ENCODE peak calls at places on chromosomes 13 and 19, in four cellular contexts. One of them, this sample, is unnamed.

GRCh38 chr19:49224856-49225255 is 67.3 kb downstream of the TRPM4 start:
- DNase-seq in uterus: no peak
- DNase-seq in astrocyte: peak
- DNase-seq in body of pancreas: peak
- DNase-seq in this sample: no peak

GRCh38 chr19:30144242-30144758 is 202.3 kb downstream of the URI1 start:
- DNase-seq in uterus: no peak
- DNase-seq in astrocyte: no peak
- DNase-seq in body of pancreas: no peak
- DNase-seq in this sample: no peak

GRCh38 chr13:64470751-64471150 is 2759.4 kb downstream of the PCDH9 start:
- DNase-seq in uterus: no peak
- DNase-seq in astrocyte: no peak
- DNase-seq in body of pancreas: no peak
- DNase-seq in this sample: no peak

GRCh38 chr13:98405107-98405571 is 171.8 kb downstream of the STK24 start:
- DNase-seq in uterus: no peak
- DNase-seq in astrocyte: peak
- DNase-seq in body of pancreas: no peak
- DNase-seq in this sample: no peak

GRCh38 chr13:35727881-35728280 is 251.4 kb upstream of the MAB21L1 start:
- DNase-seq in uterus: no peak
- DNase-seq in astrocyte: no peak
- DNase-seq in body of pancreas: no peak
- DNase-seq in this sample: no peak

GRCh38 chr19:16025108-16026101 is 50.9 kb upstream of the TPM4 start:
- DNase-seq in uterus: no peak
- DNase-seq in astrocyte: peak
- DNase-seq in body of pancreas: peak
- DNase-seq in this sample: no peak

GRCh38 chr13:40982772-40983171 is 36.3 kb downstream of the ELF1 start:
- DNase-seq in uterus: no peak
- DNase-seq in astrocyte: peak
- DNase-seq in body of pancreas: no peak
- DNase-seq in this sample: peak

GRCh38 chr19:56660381-56661105 is 11.0 kb downstream of the ZNF835 start:
- DNase-seq in uterus: peak
- DNase-seq in astrocyte: no peak
- DNase-seq in body of pancreas: peak
- DNase-seq in this sample: no peak

GRCh38 chr19:35843676-35844481 is 8.4 kb downstream of the NPHS1 start:
- DNase-seq in uterus: no peak
- DNase-seq in astrocyte: no peak
- DNase-seq in body of pancreas: peak
- DNase-seq in this sample: no peak

GRCh38 chr19:48511800-48512503 is at the start of gene LMTK3:
- DNase-seq in uterus: no peak
- DNase-seq in astrocyte: peak
- DNase-seq in body of pancreas: peak
- DNase-seq in this sample: peak

GRCh38 chr19:7356899-7357627 is 8.3 kb downstream of the ARHGEF18 start:
- DNase-seq in uterus: peak
- DNase-seq in astrocyte: no peak
- DNase-seq in body of pancreas: no peak
- DNase-seq in this sample: no peak

GRCh38 chr19:52603558-52604207 is 33.6 kb downstream of the ZNF701 start:
- DNase-seq in uterus: no peak
- DNase-seq in astrocyte: peak
- DNase-seq in body of pancreas: no peak
- DNase-seq in this sample: no peak

GRCh38 chr13:107842562-107843180 is 372.7 kb downstream of the LIG4 start:
- DNase-seq in uterus: no peak
- DNase-seq in astrocyte: peak
- DNase-seq in body of pancreas: no peak
- DNase-seq in this sample: no peak
- H3K27ac ChIP-seq in uterus: no peak
- H3K27ac ChIP-seq in astrocyte: no peak
- H3K27ac ChIP-seq in body of pancreas: no peak
- H3K27ac ChIP-seq in this sample: no peak

DNA sequence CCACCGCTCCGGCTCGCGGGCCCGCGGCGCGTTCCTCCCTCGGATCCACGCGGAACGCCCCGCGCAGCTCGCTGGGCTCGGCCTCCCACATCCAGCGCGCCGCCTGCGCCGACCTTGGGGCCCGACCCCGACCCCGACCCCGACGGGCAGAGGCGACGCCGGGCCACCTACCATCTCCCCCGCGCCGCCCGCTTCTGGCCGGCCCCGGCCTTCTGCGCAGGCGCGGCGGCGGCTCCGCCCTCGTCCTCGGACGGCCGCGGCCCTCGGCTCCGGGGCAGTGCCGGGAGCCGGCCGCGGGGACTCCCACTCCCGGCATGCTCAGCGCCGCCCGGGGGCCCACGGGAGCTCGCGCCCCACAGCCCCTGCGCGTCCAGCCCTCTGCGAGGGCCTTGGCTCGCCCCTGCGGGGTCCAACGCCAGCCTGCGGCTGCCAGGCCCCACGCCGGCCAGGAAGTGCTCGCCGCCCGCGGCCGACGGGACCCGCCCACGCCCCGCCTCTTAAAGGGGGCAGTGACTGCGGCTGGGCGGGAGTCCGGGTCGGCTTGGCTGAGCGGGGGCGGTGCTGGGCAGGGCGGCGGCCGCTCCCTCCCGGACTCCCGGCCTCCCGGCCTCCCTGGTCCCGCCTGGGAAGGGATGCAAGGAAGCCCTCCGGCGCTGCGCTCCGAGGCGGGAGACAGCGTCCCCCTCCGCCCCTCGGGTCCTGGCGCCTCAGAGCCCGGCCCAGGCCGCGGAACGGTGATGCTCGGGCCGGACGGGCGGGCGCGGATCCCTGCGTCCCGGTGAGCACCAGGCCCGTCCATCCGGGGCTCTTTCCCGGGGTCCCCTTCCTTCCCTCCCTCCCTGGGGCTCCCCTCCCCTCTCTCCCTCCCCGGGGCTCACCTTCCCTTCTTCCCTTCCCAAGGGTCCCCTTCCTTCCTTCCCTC is at the start of gene DCUN1D2:
- DNase-seq in uterus: peak
- DNase-seq in astrocyte: peak
- DNase-seq in body of pancreas: peak
- DNase-seq in this sample: peak
- H3K27ac ChIP-seq in uterus: peak
- H3K27ac ChIP-seq in astrocyte: peak
- H3K27ac ChIP-seq in body of pancreas: peak
- H3K27ac ChIP-seq in this sample: peak

GRCh38 chr19:942133-942645 is 16.4 kb downstream of the ARID3A start:
- DNase-seq in uterus: no peak
- DNase-seq in astrocyte: no peak
- DNase-seq in body of pancreas: no peak
- DNase-seq in this sample: no peak
- H3K27ac ChIP-seq in uterus: no peak
- H3K27ac ChIP-seq in astrocyte: no peak
- H3K27ac ChIP-seq in body of pancreas: no peak
- H3K27ac ChIP-seq in this sample: no peak

GRCh38 chr19:45733160-45733810 is at the start of gene MEIOSIN:
- DNase-seq in uterus: no peak
- DNase-seq in astrocyte: no peak
- DNase-seq in body of pancreas: no peak
- DNase-seq in this sample: no peak

GRCh38 chr19:45730389-45731288 is at the start of gene FBXO46:
- DNase-seq in uterus: peak
- DNase-seq in astrocyte: peak
- DNase-seq in body of pancreas: peak
- DNase-seq in this sample: peak

DNA sequence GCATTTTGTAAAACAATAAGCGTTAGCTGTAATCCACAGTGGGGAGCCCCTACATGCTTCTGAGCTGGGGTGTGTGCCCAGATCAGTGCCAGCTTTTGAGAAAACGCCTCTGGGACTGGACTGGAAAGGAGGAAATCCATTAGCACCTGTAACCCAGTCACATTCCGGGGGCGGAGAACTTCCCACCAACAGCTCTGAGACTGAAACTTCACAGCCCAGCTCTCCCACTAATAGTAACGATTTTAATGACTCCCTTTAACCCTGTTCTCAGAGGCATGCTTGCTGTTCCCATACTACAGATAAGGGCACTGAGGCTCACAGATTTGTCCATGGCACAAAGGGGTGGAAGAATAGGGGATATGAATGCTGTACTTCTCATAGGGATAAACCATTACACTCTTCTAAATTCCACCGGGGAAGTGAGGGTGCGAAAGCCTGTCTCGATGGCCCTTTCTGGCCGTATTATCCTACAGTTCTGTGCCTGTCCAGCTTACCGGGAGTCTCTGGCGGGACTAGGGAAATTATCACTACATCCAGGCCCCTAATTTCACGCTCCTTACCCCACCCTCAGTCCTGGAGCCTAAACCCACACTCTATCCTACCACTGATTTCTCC is 815 bp downstream of the FBXO46 start:
- DNase-seq in uterus: no peak
- DNase-seq in astrocyte: no peak
- DNase-seq in body of pancreas: no peak
- DNase-seq in this sample: no peak
- H3K27ac ChIP-seq in uterus: peak
- H3K27ac ChIP-seq in astrocyte: peak
- H3K27ac ChIP-seq in body of pancreas: peak
- H3K27ac ChIP-seq in this sample: peak

GRCh38 chr19:4816388-4817165 is 14.9 kb downstream of the TICAM1 start:
- DNase-seq in uterus: no peak
- DNase-seq in astrocyte: no peak
- DNase-seq in body of pancreas: no peak
- DNase-seq in this sample: no peak

GRCh38 chr19:4814625-4815425 is 16.7 kb downstream of the TICAM1 start:
- DNase-seq in uterus: no peak
- DNase-seq in astrocyte: peak
- DNase-seq in body of pancreas: no peak
- DNase-seq in this sample: no peak

GRCh38 chr19:4811328-4812131 is 20.0 kb downstream of the TICAM1 start:
- DNase-seq in uterus: peak
- DNase-seq in astrocyte: no peak
- DNase-seq in body of pancreas: peak
- DNase-seq in this sample: no peak

GRCh38 chr19:4817467-4818277 is 13.8 kb downstream of the TICAM1 start:
- DNase-seq in uterus: no peak
- DNase-seq in astrocyte: no peak
- DNase-seq in body of pancreas: no peak
- DNase-seq in this sample: no peak

DNA sequence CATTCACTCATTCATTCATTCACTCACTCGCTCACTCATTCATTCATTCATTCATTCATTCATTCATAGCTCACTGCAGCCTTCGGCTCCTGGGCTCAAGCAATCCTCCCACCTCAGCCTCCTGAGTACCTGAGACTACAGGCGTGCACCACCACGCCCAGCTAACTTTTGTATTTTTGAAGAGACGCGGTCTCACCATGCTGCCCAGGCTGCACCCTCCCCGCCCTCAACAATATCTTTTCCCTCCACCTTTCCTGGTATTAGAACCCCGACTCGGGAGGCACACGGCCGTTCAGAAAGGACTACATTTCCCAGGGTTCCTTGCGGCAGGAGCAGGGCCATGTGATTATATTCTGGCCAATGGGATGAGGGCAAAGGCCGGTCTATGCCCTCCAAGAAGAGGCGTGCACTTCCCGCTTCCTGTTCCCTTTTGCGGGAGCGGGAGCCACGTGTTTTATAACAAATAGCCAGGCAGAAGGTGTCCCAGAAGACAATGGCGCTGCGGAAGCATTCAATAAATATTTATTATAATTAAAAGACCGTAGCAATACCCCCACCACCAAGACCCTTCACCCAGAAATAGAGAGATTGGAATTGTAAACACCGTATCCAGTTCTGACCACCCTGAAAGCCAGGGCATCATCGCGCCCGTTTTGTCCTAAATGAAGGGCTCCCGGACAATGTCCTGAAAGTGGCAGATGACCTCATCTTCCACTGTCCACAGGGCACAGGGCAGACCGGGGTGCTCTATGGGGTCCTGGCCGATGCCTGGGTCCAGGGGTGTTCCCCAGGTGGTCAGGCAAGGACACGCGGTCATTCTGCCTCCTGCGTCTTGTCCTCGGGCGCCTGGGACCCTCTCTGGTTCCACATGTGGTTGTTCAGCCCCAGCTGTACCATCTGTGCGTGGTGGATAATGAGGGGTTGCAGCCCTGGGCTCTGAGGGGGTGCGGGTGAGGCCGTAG is 15.8 kb downstream of the TICAM1 start:
- DNase-seq in uterus: peak
- DNase-seq in astrocyte: peak
- DNase-seq in body of pancreas: peak
- DNase-seq in this sample: peak
- H3K27ac ChIP-seq in uterus: no peak
- H3K27ac ChIP-seq in astrocyte: no peak
- H3K27ac ChIP-seq in body of pancreas: peak
- H3K27ac ChIP-seq in this sample: peak

GRCh38 chr19:18594824-18595373 is 6.3 kb downstream of the REX1BD start:
- DNase-seq in uterus: no peak
- DNase-seq in astrocyte: no peak
- DNase-seq in body of pancreas: no peak
- DNase-seq in this sample: no peak

GRCh38 chr19:18590273-18591272 is 2.0 kb downstream of the REX1BD start:
- DNase-seq in uterus: no peak
- DNase-seq in astrocyte: peak
- DNase-seq in body of pancreas: no peak
- DNase-seq in this sample: peak

GRCh38 chr19:18594096-18594823 is 5.7 kb downstream of the REX1BD start:
- DNase-seq in uterus: peak
- DNase-seq in astrocyte: peak
- DNase-seq in body of pancreas: peak
- DNase-seq in this sample: peak

GRCh38 chr19:18591735-18592385 is 3.3 kb downstream of the REX1BD start:
- DNase-seq in uterus: no peak
- DNase-seq in astrocyte: no peak
- DNase-seq in body of pancreas: no peak
- DNase-seq in this sample: no peak

GRCh38 chr19:18593367-18594095 is 4.9 kb downstream of the REX1BD start:
- DNase-seq in uterus: no peak
- DNase-seq in astrocyte: no peak
- DNase-seq in body of pancreas: no peak
- DNase-seq in this sample: no peak
- H3K27ac ChIP-seq in uterus: no peak
- H3K27ac ChIP-seq in astrocyte: no peak
- H3K27ac ChIP-seq in body of pancreas: peak
- H3K27ac ChIP-seq in this sample: no peak

DNA sequence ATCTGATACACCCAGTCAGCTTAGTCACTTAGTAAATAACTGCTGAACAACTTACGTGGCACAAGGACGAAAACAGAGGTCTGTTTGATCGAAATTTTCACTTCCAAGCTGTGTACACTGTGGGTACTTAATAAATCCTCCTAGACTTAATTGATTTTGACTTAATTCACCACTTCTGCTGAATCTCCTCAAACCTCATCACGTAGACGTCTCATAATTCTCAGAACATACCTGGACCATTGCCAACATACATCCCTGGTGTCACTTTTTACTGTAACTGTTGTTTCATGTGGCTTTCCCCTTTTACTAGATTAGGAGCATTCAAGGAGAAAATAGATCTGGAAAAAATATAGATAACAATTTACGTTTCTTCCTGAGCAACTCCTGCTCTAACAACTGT is 104.9 kb downstream of the MBNL2 start:
- DNase-seq in uterus: no peak
- DNase-seq in astrocyte: no peak
- DNase-seq in body of pancreas: no peak
- DNase-seq in this sample: no peak
- H3K27ac ChIP-seq in uterus: no peak
- H3K27ac ChIP-seq in astrocyte: no peak
- H3K27ac ChIP-seq in body of pancreas: peak
- H3K27ac ChIP-seq in this sample: no peak